ENCODE peak calls at places on chromosome 12, in six cellular contexts. One of them, this sample, is unnamed.

GRCh38 chr12:119807380-119807779 is 69.7 kb downstream of the CIT start:
- DNase-seq in COR-L47: no peak
- DNase-seq in NCI-H1092 treated with DMSO at 0.1 percent for 48 hours: no peak
- DNase-seq in activated gamma-delta T cell treated with anti-CD3 and anti-CD28 coated beads, Interleukin-2, amount 50 U/mL, for 16 hours: no peak
- DNase-seq in GM19239: no peak
- DNase-seq in GM18507: no peak
- DNase-seq in this sample: peak

GRCh38 chr12:58914457-58914856 is 5.8 kb downstream of the LRIG3 start:
- DNase-seq in COR-L47: peak
- DNase-seq in NCI-H1092 treated with DMSO at 0.1 percent for 48 hours: peak
- DNase-seq in activated gamma-delta T cell treated with anti-CD3 and anti-CD28 coated beads, Interleukin-2, amount 50 U/mL, for 16 hours: no peak
- DNase-seq in GM19239: no peak
- DNase-seq in GM18507: no peak
- DNase-seq in this sample: peak

GRCh38 chr12:12158858-12159257 is 88.1 kb downstream of the BCL2L14 start:
- DNase-seq in COR-L47: no peak
- DNase-seq in NCI-H1092 treated with DMSO at 0.1 percent for 48 hours: no peak
- DNase-seq in activated gamma-delta T cell treated with anti-CD3 and anti-CD28 coated beads, Interleukin-2, amount 50 U/mL, for 16 hours: no peak
- DNase-seq in GM19239: no peak
- DNase-seq in GM18507: no peak
- DNase-seq in this sample: no peak

GRCh38 chr12:125276567-125276966 is 211.3 kb downstream of the AACS start:
- DNase-seq in COR-L47: no peak
- DNase-seq in NCI-H1092 treated with DMSO at 0.1 percent for 48 hours: no peak
- DNase-seq in activated gamma-delta T cell treated with anti-CD3 and anti-CD28 coated beads, Interleukin-2, amount 50 U/mL, for 16 hours: no peak
- DNase-seq in GM19239: no peak
- DNase-seq in GM18507: no peak
- DNase-seq in this sample: no peak

GRCh38 chr12:4056910-4057845 is 184.0 kb upstream of the PARP11 start:
- DNase-seq in COR-L47: no peak
- DNase-seq in NCI-H1092 treated with DMSO at 0.1 percent for 48 hours: no peak
- DNase-seq in activated gamma-delta T cell treated with anti-CD3 and anti-CD28 coated beads, Interleukin-2, amount 50 U/mL, for 16 hours: no peak
- DNase-seq in GM19239: no peak
- DNase-seq in GM18507: no peak
- DNase-seq in this sample: no peak

GRCh38 chr12:46459881-46460545 is 87.4 kb upstream of the SLC38A2 start:
- DNase-seq in COR-L47: no peak
- DNase-seq in NCI-H1092 treated with DMSO at 0.1 percent for 48 hours: no peak
- DNase-seq in activated gamma-delta T cell treated with anti-CD3 and anti-CD28 coated beads, Interleukin-2, amount 50 U/mL, for 16 hours: no peak
- DNase-seq in GM19239: no peak
- DNase-seq in GM18507: no peak
- DNase-seq in this sample: no peak

GRCh38 chr12:131775904-131776889 is 52.0 kb upstream of the MMP17 start:
- DNase-seq in COR-L47: no peak
- DNase-seq in NCI-H1092 treated with DMSO at 0.1 percent for 48 hours: no peak
- DNase-seq in activated gamma-delta T cell treated with anti-CD3 and anti-CD28 coated beads, Interleukin-2, amount 50 U/mL, for 16 hours: no peak
- DNase-seq in GM19239: peak
- DNase-seq in GM18507: no peak
- DNase-seq in this sample: no peak

GRCh38 chr12:106416273-106416672 is 58.7 kb downstream of the POLR3B start:
- DNase-seq in COR-L47: no peak
- DNase-seq in NCI-H1092 treated with DMSO at 0.1 percent for 48 hours: no peak
- DNase-seq in activated gamma-delta T cell treated with anti-CD3 and anti-CD28 coated beads, Interleukin-2, amount 50 U/mL, for 16 hours: no peak
- DNase-seq in GM19239: no peak
- DNase-seq in GM18507: no peak
- DNase-seq in this sample: no peak

GRCh38 chr12:115174928-115175327 is 491.0 kb upstream of the TBX3 start:
- DNase-seq in COR-L47: no peak
- DNase-seq in NCI-H1092 treated with DMSO at 0.1 percent for 48 hours: no peak
- DNase-seq in activated gamma-delta T cell treated with anti-CD3 and anti-CD28 coated beads, Interleukin-2, amount 50 U/mL, for 16 hours: no peak
- DNase-seq in GM19239: no peak
- DNase-seq in GM18507: no peak
- DNase-seq in this sample: no peak

GRCh38 chr12:94089891-94090290 is 58.5 kb upstream of the PLXNC1 start:
- DNase-seq in COR-L47: no peak
- DNase-seq in NCI-H1092 treated with DMSO at 0.1 percent for 48 hours: no peak
- DNase-seq in activated gamma-delta T cell treated with anti-CD3 and anti-CD28 coated beads, Interleukin-2, amount 50 U/mL, for 16 hours: no peak
- DNase-seq in GM19239: no peak
- DNase-seq in GM18507: no peak
- DNase-seq in this sample: no peak

GRCh38 chr12:67434653-67435375 is 165.7 kb downstream of the CAND1 start:
- DNase-seq in COR-L47: no peak
- DNase-seq in NCI-H1092 treated with DMSO at 0.1 percent for 48 hours: no peak
- DNase-seq in activated gamma-delta T cell treated with anti-CD3 and anti-CD28 coated beads, Interleukin-2, amount 50 U/mL, for 16 hours: no peak
- DNase-seq in GM19239: no peak
- DNase-seq in GM18507: no peak
- DNase-seq in this sample: no peak

GRCh38 chr12:111438501-111438900 is 32.8 kb downstream of the SH2B3 start:
- DNase-seq in COR-L47: peak
- DNase-seq in NCI-H1092 treated with DMSO at 0.1 percent for 48 hours: no peak
- DNase-seq in activated gamma-delta T cell treated with anti-CD3 and anti-CD28 coated beads, Interleukin-2, amount 50 U/mL, for 16 hours: peak
- DNase-seq in GM19239: no peak
- DNase-seq in GM18507: no peak
- DNase-seq in this sample: no peak

GRCh38 chr12:67002711-67003110 is 266.4 kb upstream of the CAND1 start:
- DNase-seq in COR-L47: peak
- DNase-seq in NCI-H1092 treated with DMSO at 0.1 percent for 48 hours: peak
- DNase-seq in activated gamma-delta T cell treated with anti-CD3 and anti-CD28 coated beads, Interleukin-2, amount 50 U/mL, for 16 hours: no peak
- DNase-seq in GM19239: no peak
- DNase-seq in GM18507: no peak
- DNase-seq in this sample: peak

GRCh38 chr12:115222220-115222619 is 538.2 kb upstream of the TBX3 start:
- DNase-seq in COR-L47: no peak
- DNase-seq in NCI-H1092 treated with DMSO at 0.1 percent for 48 hours: no peak
- DNase-seq in activated gamma-delta T cell treated with anti-CD3 and anti-CD28 coated beads, Interleukin-2, amount 50 U/mL, for 16 hours: no peak
- DNase-seq in GM19239: no peak
- DNase-seq in GM18507: no peak
- DNase-seq in this sample: no peak

GRCh38 chr12:1360812-1361211 is 233.6 kb downstream of the FBXL14 start:
- DNase-seq in COR-L47: no peak
- DNase-seq in NCI-H1092 treated with DMSO at 0.1 percent for 48 hours: no peak
- DNase-seq in activated gamma-delta T cell treated with anti-CD3 and anti-CD28 coated beads, Interleukin-2, amount 50 U/mL, for 16 hours: no peak
- DNase-seq in GM19239: no peak
- DNase-seq in GM18507: no peak
- DNase-seq in this sample: no peak

GRCh38 chr12:3836641-3837040 is 36.6 kb downstream of the PARP11 start:
- DNase-seq in COR-L47: no peak
- DNase-seq in NCI-H1092 treated with DMSO at 0.1 percent for 48 hours: no peak
- DNase-seq in activated gamma-delta T cell treated with anti-CD3 and anti-CD28 coated beads, Interleukin-2, amount 50 U/mL, for 16 hours: no peak
- DNase-seq in GM19239: no peak
- DNase-seq in GM18507: no peak
- DNase-seq in this sample: no peak

GRCh38 chr12:68601767-68602166 is 8.9 kb upstream of the RAP1B start:
- DNase-seq in COR-L47: no peak
- DNase-seq in NCI-H1092 treated with DMSO at 0.1 percent for 48 hours: no peak
- DNase-seq in activated gamma-delta T cell treated with anti-CD3 and anti-CD28 coated beads, Interleukin-2, amount 50 U/mL, for 16 hours: no peak
- DNase-seq in GM19239: no peak
- DNase-seq in GM18507: no peak
- DNase-seq in this sample: no peak

GRCh38 chr12:123686636-123687190 is 15.8 kb downstream of the TCTN2 start:
- DNase-seq in COR-L47: no peak
- DNase-seq in NCI-H1092 treated with DMSO at 0.1 percent for 48 hours: no peak
- DNase-seq in activated gamma-delta T cell treated with anti-CD3 and anti-CD28 coated beads, Interleukin-2, amount 50 U/mL, for 16 hours: no peak
- DNase-seq in GM19239: no peak
- DNase-seq in GM18507: no peak
- DNase-seq in this sample: no peak

GRCh38 chr12:119340604-119341003 is 6.1 kb downstream of the CCDC60 start:
- DNase-seq in COR-L47: no peak
- DNase-seq in NCI-H1092 treated with DMSO at 0.1 percent for 48 hours: no peak
- DNase-seq in activated gamma-delta T cell treated with anti-CD3 and anti-CD28 coated beads, Interleukin-2, amount 50 U/mL, for 16 hours: no peak
- DNase-seq in GM19239: no peak
- DNase-seq in GM18507: no peak
- DNase-seq in this sample: peak

GRCh38 chr12:42180990-42181611 is 36.4 kb upstream of the GXYLT1 start:
- DNase-seq in COR-L47: no peak
- DNase-seq in NCI-H1092 treated with DMSO at 0.1 percent for 48 hours: no peak
- DNase-seq in activated gamma-delta T cell treated with anti-CD3 and anti-CD28 coated beads, Interleukin-2, amount 50 U/mL, for 16 hours: no peak
- DNase-seq in GM19239: no peak
- DNase-seq in GM18507: no peak
- DNase-seq in this sample: no peak

GRCh38 chr12:33588082-33588712 is 148.6 kb upstream of the SYT10 start:
- DNase-seq in COR-L47: no peak
- DNase-seq in NCI-H1092 treated with DMSO at 0.1 percent for 48 hours: no peak
- DNase-seq in activated gamma-delta T cell treated with anti-CD3 and anti-CD28 coated beads, Interleukin-2, amount 50 U/mL, for 16 hours: no peak
- DNase-seq in GM19239: peak
- DNase-seq in GM18507: no peak
- DNase-seq in this sample: no peak

GRCh38 chr12:55703976-55704761 is 3.5 kb downstream of the ITGA7 start:
- DNase-seq in COR-L47: no peak
- DNase-seq in NCI-H1092 treated with DMSO at 0.1 percent for 48 hours: no peak
- DNase-seq in activated gamma-delta T cell treated with anti-CD3 and anti-CD28 coated beads, Interleukin-2, amount 50 U/mL, for 16 hours: no peak
- DNase-seq in GM19239: no peak
- DNase-seq in GM18507: no peak
- DNase-seq in this sample: no peak

GRCh38 chr12:12240671-12241345 is 26.0 kb downstream of the LRP6 start:
- DNase-seq in COR-L47: no peak
- DNase-seq in NCI-H1092 treated with DMSO at 0.1 percent for 48 hours: peak
- DNase-seq in activated gamma-delta T cell treated with anti-CD3 and anti-CD28 coated beads, Interleukin-2, amount 50 U/mL, for 16 hours: no peak
- DNase-seq in GM19239: no peak
- DNase-seq in GM18507: no peak
- DNase-seq in this sample: no peak

GRCh38 chr12:30810918-30811317 is 56.2 kb upstream of the CAPRIN2 start:
- DNase-seq in COR-L47: no peak
- DNase-seq in NCI-H1092 treated with DMSO at 0.1 percent for 48 hours: no peak
- DNase-seq in activated gamma-delta T cell treated with anti-CD3 and anti-CD28 coated beads, Interleukin-2, amount 50 U/mL, for 16 hours: no peak
- DNase-seq in GM19239: no peak
- DNase-seq in GM18507: no peak
- DNase-seq in this sample: no peak

GRCh38 chr12:76277480-76277879 is 70.7 kb downstream of the BBS10 start:
- DNase-seq in COR-L47: no peak
- DNase-seq in NCI-H1092 treated with DMSO at 0.1 percent for 48 hours: no peak
- DNase-seq in activated gamma-delta T cell treated with anti-CD3 and anti-CD28 coated beads, Interleukin-2, amount 50 U/mL, for 16 hours: no peak
- DNase-seq in GM19239: no peak
- DNase-seq in GM18507: no peak
- DNase-seq in this sample: no peak

GRCh38 chr12:31506907-31507306 is 84.0 kb downstream of the DENND5B start:
- DNase-seq in COR-L47: no peak
- DNase-seq in NCI-H1092 treated with DMSO at 0.1 percent for 48 hours: no peak
- DNase-seq in activated gamma-delta T cell treated with anti-CD3 and anti-CD28 coated beads, Interleukin-2, amount 50 U/mL, for 16 hours: no peak
- DNase-seq in GM19239: no peak
- DNase-seq in GM18507: no peak
- DNase-seq in this sample: no peak

GRCh38 chr12:88472775-88473174 is 107.5 kb downstream of the KITLG start:
- DNase-seq in COR-L47: no peak
- DNase-seq in NCI-H1092 treated with DMSO at 0.1 percent for 48 hours: no peak
- DNase-seq in activated gamma-delta T cell treated with anti-CD3 and anti-CD28 coated beads, Interleukin-2, amount 50 U/mL, for 16 hours: no peak
- DNase-seq in GM19239: no peak
- DNase-seq in GM18507: no peak
- DNase-seq in this sample: no peak

GRCh38 chr12:64814432-64814831 is 10.0 kb upstream of the TBC1D30 start:
- DNase-seq in COR-L47: peak
- DNase-seq in NCI-H1092 treated with DMSO at 0.1 percent for 48 hours: peak
- DNase-seq in activated gamma-delta T cell treated with anti-CD3 and anti-CD28 coated beads, Interleukin-2, amount 50 U/mL, for 16 hours: no peak
- DNase-seq in GM19239: no peak
- DNase-seq in GM18507: no peak
- DNase-seq in this sample: no peak

GRCh38 chr12:68482660-68483059 is 128.0 kb upstream of the RAP1B start:
- DNase-seq in COR-L47: no peak
- DNase-seq in NCI-H1092 treated with DMSO at 0.1 percent for 48 hours: no peak
- DNase-seq in activated gamma-delta T cell treated with anti-CD3 and anti-CD28 coated beads, Interleukin-2, amount 50 U/mL, for 16 hours: no peak
- DNase-seq in GM19239: no peak
- DNase-seq in GM18507: no peak
- DNase-seq in this sample: no peak

GRCh38 chr12:9673404-9674225 is 4.1 kb downstream of the CLEC2D start:
- DNase-seq in COR-L47: no peak
- DNase-seq in NCI-H1092 treated with DMSO at 0.1 percent for 48 hours: no peak
- DNase-seq in activated gamma-delta T cell treated with anti-CD3 and anti-CD28 coated beads, Interleukin-2, amount 50 U/mL, for 16 hours: peak
- DNase-seq in GM19239: no peak
- DNase-seq in GM18507: no peak
- DNase-seq in this sample: no peak

This sample was measured in NCI-H748 treated with DMSO at 0.1 percent for 48 hours.